ENCODE peak calls at places on chromosomes 12 and 14, in five cellular contexts. One of them, this sample, is unnamed. For H3K4me1, the result is how much of the 10 kb centered on the place peaks cover.

GRCh38 chr12:58764100-58764953 is 156.0 kb downstream of the LRIG3 start:
- DNase-seq in breast epithelium: no peak
- DNase-seq in transverse colon: no peak
- DNase-seq in uterus: no peak
- DNase-seq in heart left ventricle: no peak
- DNase-seq in this sample: no peak

GRCh38 chr12:98594050-98594853 is 766 bp downstream of the SLC25A3 start:
- DNase-seq in uterus: peak
- DNase-seq in transverse colon: peak
- DNase-seq in heart left ventricle: peak
- DNase-seq in breast epithelium: no peak
- DNase-seq in this sample: no peak

GRCh38 chr14:101810897-101811620 is 49.5 kb downstream of the PPP2R5C start:
- DNase-seq in heart left ventricle: no peak
- DNase-seq in transverse colon: no peak
- DNase-seq in uterus: no peak
- DNase-seq in breast epithelium: no peak
- DNase-seq in this sample: no peak

GRCh38 chr12:3110579-3110978 is 33.4 kb downstream of the TSPAN9 start:
- DNase-seq in transverse colon: no peak
- DNase-seq in uterus: no peak
- DNase-seq in heart left ventricle: no peak
- DNase-seq in breast epithelium: no peak
- DNase-seq in this sample: no peak

GRCh38 chr12:122845041-122845864 is 10.0 kb downstream of the HIP1R start:
- DNase-seq in heart left ventricle: no peak
- DNase-seq in uterus: no peak
- DNase-seq in transverse colon: no peak
- DNase-seq in breast epithelium: no peak
- DNase-seq in this sample: no peak

GRCh38 chr12:22529281-22530060 is 14.9 kb downstream of the C2CD5 start:
- DNase-seq in transverse colon: no peak
- DNase-seq in uterus: no peak
- DNase-seq in heart left ventricle: no peak
- DNase-seq in breast epithelium: no peak
- DNase-seq in this sample: no peak

GRCh38 chr12:58803893-58804292 is 116.4 kb downstream of the LRIG3 start:
- DNase-seq in breast epithelium: no peak
- DNase-seq in uterus: peak
- DNase-seq in heart left ventricle: no peak
- DNase-seq in transverse colon: no peak
- DNase-seq in this sample: peak

GRCh38 chr12:68317047-68317667 is 15.0 kb downstream of the MDM1 start:
- DNase-seq in transverse colon: peak
- DNase-seq in heart left ventricle: no peak
- DNase-seq in breast epithelium: no peak
- DNase-seq in uterus: peak
- DNase-seq in this sample: no peak

GRCh38 chr12:125128806-125129571 is 63.8 kb downstream of the AACS start:
- DNase-seq in transverse colon: no peak
- DNase-seq in uterus: no peak
- DNase-seq in breast epithelium: no peak
- DNase-seq in heart left ventricle: no peak
- DNase-seq in this sample: no peak

GRCh38 chr14:104282332-104283196 is 144.2 kb downstream of the KIF26A start:
- DNase-seq in uterus: peak
- DNase-seq in heart left ventricle: peak
- DNase-seq in breast epithelium: no peak
- DNase-seq in transverse colon: peak
- DNase-seq in this sample: peak

GRCh38 chr14:75200451-75200850 is 24.0 kb upstream of the TMED10 start:
- DNase-seq in breast epithelium: peak
- DNase-seq in transverse colon: peak
- DNase-seq in uterus: no peak
- DNase-seq in heart left ventricle: no peak
- DNase-seq in this sample: no peak

GRCh38 chr14:94746131-94746530 is 23.8 kb downstream of the GSC start:
- DNase-seq in transverse colon: no peak
- DNase-seq in breast epithelium: no peak
- DNase-seq in uterus: no peak
- DNase-seq in heart left ventricle: no peak
- DNase-seq in this sample: no peak

GRCh38 chr12:113325938-113326337 is 9.0 kb downstream of the SLC8B1 start:
- DNase-seq in uterus: peak
- DNase-seq in heart left ventricle: peak
- DNase-seq in transverse colon: no peak
- DNase-seq in breast epithelium: no peak
- DNase-seq in this sample: no peak

GRCh38 chr14:94041551-94042346 is 15.6 kb downstream of the OTUB2 start:
- DNase-seq in breast epithelium: no peak
- DNase-seq in transverse colon: no peak
- DNase-seq in uterus: no peak
- DNase-seq in heart left ventricle: no peak
- DNase-seq in this sample: peak

GRCh38 chr12:51269174-51270066 is 795 bp downstream of the SMAGP start:
- DNase-seq in transverse colon: peak
- DNase-seq in breast epithelium: peak
- DNase-seq in heart left ventricle: peak
- DNase-seq in uterus: no peak
- DNase-seq in this sample: peak

GRCh38 chr12:51371295-51371953 is 19.8 kb downstream of the GALNT6 start:
- DNase-seq in heart left ventricle: no peak
- DNase-seq in breast epithelium: peak
- DNase-seq in uterus: peak
- DNase-seq in transverse colon: peak
- DNase-seq in this sample: peak

GRCh38 chr14:25049559-25050493 is at the start of gene STXBP6:
- DNase-seq in transverse colon: peak
- DNase-seq in uterus: peak
- DNase-seq in breast epithelium: no peak
- DNase-seq in heart left ventricle: peak
- DNase-seq in this sample: peak

GRCh38 chr14:35285991-35286564 is 6.1 kb upstream of the PSMA6 start:
- DNase-seq in heart left ventricle: no peak
- DNase-seq in transverse colon: no peak
- DNase-seq in uterus: no peak
- DNase-seq in breast epithelium: no peak
- DNase-seq in this sample: no peak
- TF ChIP-seq POLR2A in heart left ventricle: no peak
- TF ChIP-seq POLR2A in transverse colon: no peak
- TF ChIP-seq POLR2A in uterus: no peak
- TF ChIP-seq POLR2A in breast epithelium: no peak
- TF ChIP-seq POLR2A in this sample: no peak

GRCh38 chr14:61544448-61545202 is 150.7 kb upstream of the HIF1A start:
- DNase-seq in heart left ventricle: no peak
- DNase-seq in uterus: no peak
- DNase-seq in transverse colon: no peak
- DNase-seq in breast epithelium: no peak
- DNase-seq in this sample: no peak

GRCh38 chr14:61543946-61544345 is 151.4 kb upstream of the HIF1A start:
- DNase-seq in uterus: no peak
- DNase-seq in transverse colon: no peak
- DNase-seq in breast epithelium: no peak
- DNase-seq in heart left ventricle: no peak
- DNase-seq in this sample: no peak

GRCh38 chr14:61542848-61543790 is 152.2 kb upstream of the HIF1A start:
- DNase-seq in transverse colon: no peak
- DNase-seq in breast epithelium: no peak
- DNase-seq in heart left ventricle: no peak
- DNase-seq in uterus: no peak
- DNase-seq in this sample: no peak

GRCh38 chr14:61547186-61548121 is 147.9 kb upstream of the HIF1A start:
- DNase-seq in transverse colon: no peak
- DNase-seq in breast epithelium: no peak
- DNase-seq in uterus: no peak
- DNase-seq in heart left ventricle: no peak
- DNase-seq in this sample: no peak

GRCh38 chr14:61545716-61546455 is 149.4 kb upstream of the HIF1A start:
- DNase-seq in heart left ventricle: no peak
- DNase-seq in breast epithelium: no peak
- DNase-seq in transverse colon: no peak
- DNase-seq in uterus: no peak
- DNase-seq in this sample: no peak
- H3K4me1 ChIP-seq in heart left ventricle: under half
- H3K4me1 ChIP-seq in breast epithelium: under half
- H3K4me1 ChIP-seq in transverse colon: under half
- H3K4me1 ChIP-seq in uterus: under half
- H3K4me1 ChIP-seq in this sample: under half

DNA sequence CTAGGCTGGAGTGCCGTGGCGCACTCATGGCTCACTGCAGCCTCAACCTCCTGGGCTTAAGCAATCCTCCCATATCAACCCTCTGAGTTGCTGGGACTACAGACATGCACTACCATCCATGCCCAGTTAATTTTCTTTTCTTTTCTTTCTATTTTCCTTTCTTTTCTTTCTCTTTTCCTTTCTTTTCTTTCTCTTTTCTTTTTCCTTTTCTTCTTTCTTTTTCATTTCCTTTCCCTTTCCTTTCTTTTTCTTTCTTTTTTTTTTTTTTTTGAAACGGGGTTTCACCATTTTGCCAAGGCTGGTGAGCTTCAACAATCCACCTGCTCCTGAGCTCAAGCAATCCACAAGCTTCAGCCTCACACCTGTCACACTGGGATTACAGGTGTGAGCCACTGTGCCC is 60.1 kb upstream of the ACSS3 start:
- DNase-seq in heart left ventricle: no peak
- DNase-seq in transverse colon: no peak
- DNase-seq in uterus: no peak
- DNase-seq in breast epithelium: no peak
- DNase-seq in this sample: no peak
- TF ChIP-seq POLR2A in heart left ventricle: no peak
- TF ChIP-seq POLR2A in transverse colon: no peak
- TF ChIP-seq POLR2A in uterus: no peak
- TF ChIP-seq POLR2A in breast epithelium: no peak
- TF ChIP-seq POLR2A in this sample: no peak

GRCh38 chr14:49950275-49951250 is 57.7 kb downstream of the ARF6 start:
- DNase-seq in uterus: no peak
- DNase-seq in heart left ventricle: no peak
- DNase-seq in transverse colon: peak
- DNase-seq in breast epithelium: peak
- DNase-seq in this sample: no peak
- H3K4me1 ChIP-seq in uterus: under half
- H3K4me1 ChIP-seq in heart left ventricle: under half
- H3K4me1 ChIP-seq in transverse colon: under half
- H3K4me1 ChIP-seq in breast epithelium: under half
- H3K4me1 ChIP-seq in this sample: under half

This sample was measured in ovary.